ENCODE peak calls at places on chromosomes 1 and 21, in seven cellular contexts. Y is testis; J is naive thymus-derived CD4-positive, alpha-beta T cell; X is right lobe of liver; P is cardiac fibroblast; D is AG04449; K is lower leg skin. F is an unnamed sample.
A peak's percentile ranks its signal among the peaks of the same experiment; 100 is the strongest.

GRCh38 chr1:241985787-241986186 is 13.1 kb downstream of the MAP1LC3C start:
- DNase-seq in X (no peak), D (no peak), P (peak; percentile 58), J (no peak), Y (peak; percentile 70), K (no peak), F (no peak)

GRCh38 chr1:227779021-227779441 is 36.4 kb upstream of the PRSS38 start:
- DNase-seq in J (no peak), X (peak; percentile 27), Y (no peak), D (no peak), P (no peak), K (peak; percentile 73), F (no peak)

GRCh38 chr1:17866451-17867029 is 111.4 kb downstream of the ACTL8 start:
- DNase-seq in P (peak; percentile 95), K (no peak), Y (no peak), X (no peak), J (no peak), D (peak; percentile 76), F (peak; percentile 80)

GRCh38 chr1:19645544-19646252 is 1.6 kb downstream of the NBL1 start:
- DNase-seq in J (no peak), X (no peak), P (no peak), D (no peak), Y (peak; percentile 26), K (no peak), F (no peak)

GRCh38 chr1:39952359-39953110 is 2.4 kb upstream of the MFSD2A start:
- DNase-seq in J (no peak), Y (peak; percentile 92), D (no peak), P (peak; percentile 6), K (no peak), X (no peak), F (no peak)

GRCh38 chr1:153552335-153552734 is 3.3 kb upstream of the S100A3 start:
- DNase-seq in K (no peak), J (no peak), P (no peak), D (no peak), Y (no peak), X (no peak), F (no peak)

GRCh38 chr1:148372731-148373130 is 110.4 kb downstream of the PPIAL4G start:
- DNase-seq in Y (no peak), P (peak; percentile 64), D (no peak), X (no peak), K (no peak), J (peak; percentile 70), F (no peak)

GRCh38 chr1:21666572-21667320 is 2.4 kb downstream of the RAP1GAP start:
- DNase-seq in Y (no peak), D (no peak), K (no peak), X (no peak), P (no peak), J (no peak), F (no peak)

GRCh38 chr1:173222149-173223030 is 15.3 kb upstream of the TNFSF4 start:
- DNase-seq in P (no peak), D (no peak), K (no peak), J (no peak), X (no peak), Y (no peak), F (no peak)

GRCh38 chr1:43774359-43774758 is 67.0 kb downstream of the ST3GAL3 start:
- DNase-seq in X (no peak), D (no peak), K (no peak), P (peak; percentile 84), J (no peak), Y (no peak), F (peak; percentile 54)

GRCh38 chr1:21568006-21568746 is 59.0 kb downstream of the ALPL start:
- DNase-seq in P (peak; percentile 67), X (no peak), D (no peak), Y (no peak), J (no peak), K (no peak), F (no peak)

GRCh38 chr1:36354486-36354885 is 31.0 kb upstream of the EVA1B start:
- DNase-seq in D (no peak), P (no peak), J (no peak), X (no peak), Y (no peak), K (no peak), F (no peak)

GRCh38 chr1:205042911-205043806 is at the start of gene CNTN2:
- DNase-seq in X (no peak), D (no peak), K (no peak), Y (no peak), P (no peak), J (no peak), F (no peak)

GRCh38 chr1:206895837-206896242 is 1.4 kb upstream of the IL24 start:
- DNase-seq in D (no peak), K (no peak), P (peak; percentile 82), J (no peak), X (no peak), Y (no peak), F (peak; percentile 45)

GRCh38 chr1:25477448-25478034 is 46.8 kb downstream of the MACO1 start:
- DNase-seq in P (no peak), K (no peak), J (no peak), X (no peak), D (no peak), Y (no peak), F (no peak)

GRCh38 chr21:40049031-40049958 is 182.1 kb downstream of the PCP4 start:
- DNase-seq in K (no peak), X (no peak), D (peak; percentile 38), P (no peak), J (no peak), Y (no peak), F (no peak)

GRCh38 chr1:162711066-162711465 is 78.8 kb downstream of the DDR2 start:
- DNase-seq in K (no peak), P (no peak), D (no peak), J (no peak), Y (no peak), X (no peak), F (no peak)

GRCh38 chr1:113691184-113691583 is 68.1 kb downstream of the PHTF1 start:
- DNase-seq in P (no peak), J (no peak), D (no peak), X (no peak), Y (no peak), K (no peak), F (no peak)

GRCh38 chr1:78101051-78101450 is 55.3 kb downstream of the GIPC2 start:
- DNase-seq in P (peak; percentile 25), D (no peak), X (no peak), K (no peak), Y (no peak), J (no peak), F (no peak)

GRCh38 chr1:41013812-41014211 is 7.7 kb downstream of the SLFNL1 start:
- DNase-seq in K (peak; percentile 76), Y (no peak), X (no peak), J (no peak), D (no peak), P (peak; percentile 74), F (no peak)

GRCh38 chr1:41015894-41016470 is 5.5 kb downstream of the SLFNL1 start:
- DNase-seq in J (no peak), X (no peak), Y (no peak), P (no peak), K (peak; percentile 82), D (no peak), F (no peak)

GRCh38 chr1:41017141-41018024 is 4.1 kb downstream of the SLFNL1 start:
- DNase-seq in P (no peak), K (peak; percentile 81), Y (no peak), X (no peak), J (no peak), D (no peak), F (no peak)

GRCh38 chr1:41014871-41015270 is 6.7 kb downstream of the SLFNL1 start:
- DNase-seq in Y (no peak), X (no peak), J (no peak), K (peak; percentile 74), D (no peak), P (no peak), F (no peak)

GRCh38 chr1:41015281-41015680 is 6.2 kb downstream of the SLFNL1 start:
- DNase-seq in J (no peak), X (no peak), D (no peak), K (peak; percentile 75), P (no peak), Y (no peak), F (no peak)
- H3K4me3 ChIP-seq in J (no peak overlapping the region), X (no peak overlapping the region), D (no peak overlapping the region), K (no peak overlapping the region), P (no peak overlapping the region), Y (no peak overlapping the region), F (no peak overlapping the region)

DNA sequence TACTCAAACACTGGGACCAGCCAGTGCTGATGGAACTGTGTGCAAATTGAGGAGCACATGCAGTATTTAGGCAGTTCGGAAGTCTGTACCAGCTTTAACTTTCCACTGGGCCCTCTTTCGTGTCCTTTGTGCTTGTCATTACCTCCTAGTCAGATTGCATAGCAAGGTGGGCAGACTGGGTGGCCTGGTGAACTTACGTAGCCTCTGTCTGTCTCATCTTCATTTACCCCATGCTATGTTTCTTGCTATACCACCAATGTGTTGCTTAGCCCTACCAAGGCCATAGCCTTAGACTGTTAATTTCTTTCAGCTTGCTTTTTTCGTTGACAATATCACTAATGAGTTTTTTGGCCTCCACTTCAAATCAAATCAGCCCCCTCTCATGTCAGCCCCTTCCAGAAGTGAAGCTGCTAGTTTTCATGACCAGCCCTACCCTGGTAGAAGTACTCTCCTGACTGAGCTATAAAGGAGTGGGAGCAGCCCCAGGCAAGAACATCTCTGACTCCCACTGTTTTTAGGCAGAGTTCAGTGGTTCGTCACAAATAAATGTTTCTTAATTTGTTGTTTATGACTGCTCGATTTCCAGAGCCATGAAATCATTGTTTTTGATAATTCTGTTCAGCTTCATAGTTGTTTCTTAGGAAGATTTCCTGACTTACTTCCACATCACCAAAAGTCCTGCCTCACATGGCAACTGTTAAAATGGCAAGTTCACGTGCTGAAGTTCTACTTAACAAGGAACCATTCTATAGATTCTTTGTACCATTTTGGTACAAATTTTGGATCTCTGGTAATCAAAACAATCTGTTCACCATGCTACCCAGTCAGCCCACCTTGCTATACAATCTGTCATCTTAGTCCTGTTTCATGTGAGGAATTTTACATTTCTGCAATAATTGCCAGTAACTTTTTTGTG is 19.3 kb downstream of the PRKACB start:
- DNase-seq in D (no peak), J (no peak), K (no peak), P (peak; percentile 21), Y (no peak), X (no peak), F (no peak)
- H3K4me3 ChIP-seq in D (no peak overlapping the region), J (no peak overlapping the region), K (no peak overlapping the region), P (no peak overlapping the region), Y (no peak overlapping the region), X (no peak overlapping the region), F (peak overlapping the region; percentile 35)

GRCh38 chr1:66684353-66684752 is 67.9 kb upstream of the DYNLT5 start:
- DNase-seq in P (no peak), Y (no peak), X (no peak), K (no peak), D (no peak), J (no peak), F (no peak)
- H3K4me3 ChIP-seq in P (no peak overlapping the region), Y (no peak overlapping the region), X (no peak overlapping the region), K (no peak overlapping the region), D (no peak overlapping the region), J (no peak overlapping the region), F (no peak overlapping the region)

GRCh38 chr1:51605961-51606723 is 10.8 kb upstream of the OSBPL9 start:
- DNase-seq in D (no peak), P (no peak), K (no peak), J (no peak), Y (no peak), X (no peak), F (no peak)

GRCh38 chr1:51610637-51611036 is 6.3 kb upstream of the OSBPL9 start:
- DNase-seq in J (no peak), K (no peak), P (no peak), Y (no peak), X (no peak), D (no peak), F (no peak)

GRCh38 chr1:51612349-51612982 is 4.4 kb upstream of the OSBPL9 start:
- DNase-seq in J (no peak), D (no peak), P (no peak), Y (no peak), K (no peak), X (no peak), F (no peak)

GRCh38 chr1:51607676-51608075 is 9.2 kb upstream of the OSBPL9 start:
- DNase-seq in P (peak; percentile 28), Y (no peak), X (no peak), K (no peak), J (no peak), D (no peak), F (no peak)
- H3K4me3 ChIP-seq in P (no peak overlapping the region), Y (no peak overlapping the region), X (no peak overlapping the region), K (no peak overlapping the region), J (no peak overlapping the region), D (no peak overlapping the region), F (no peak overlapping the region)